ENCODE peak calls at places on chromosome 12, in seven cellular contexts. F is lower leg skin, B is IMR-90, R is astrocyte of the spinal cord, O is fibroblast of mammary gland, J is foreskin fibroblast, U is OCI-LY7. K is an unnamed sample.

GRCh38 chr12:14554281-14555008 is 13.2 kb downstream of the PLBD1 start:
- DNase-seq in F (peak), B (no peak), R (no peak), O (peak), J (no peak), U (no peak), K (no peak)

GRCh38 chr12:47870175-47870781 is 34.5 kb downstream of the VDR start:
- DNase-seq in F (no peak), B (no peak), R (no peak), O (peak), J (peak), U (peak), K (no peak)

GRCh38 chr12:13566286-13566685 is 369.8 kb downstream of the EMP1 start:
- DNase-seq in F (no peak), B (no peak), R (no peak), O (peak), J (no peak), U (no peak), K (peak)

GRCh38 chr12:128644664-128645296 is 179.0 kb downstream of the SLC15A4 start:
- DNase-seq in F (no peak), B (no peak), R (no peak), O (no peak), J (no peak), U (peak), K (no peak)

GRCh38 chr12:95177201-95177768 is 40.0 kb downstream of the FGD6 start:
- DNase-seq in F (no peak), B (no peak), R (no peak), O (no peak), J (no peak), U (no peak), K (no peak)

GRCh38 chr12:5716221-5716620 is 228.8 kb downstream of the ANO2 start:
- DNase-seq in F (no peak), B (peak), R (no peak), O (no peak), J (no peak), U (no peak), K (no peak)

GRCh38 chr12:55250944-55251343 is 6.5 kb downstream of the OR6C74 start:
- DNase-seq in F (no peak), B (no peak), R (no peak), O (no peak), J (no peak), U (no peak), K (no peak)

GRCh38 chr12:28611115-28611435 is 420.8 kb downstream of the CCDC91 start:
- DNase-seq in F (peak), B (peak), R (peak), O (peak), J (peak), U (no peak), K (peak)

GRCh38 chr12:613996-614726 is 49.1 kb downstream of the NINJ2 start:
- DNase-seq in F (no peak), B (no peak), R (peak), O (peak), J (no peak), U (peak), K (no peak)

GRCh38 chr12:88243886-88244491 is 101.9 kb downstream of the TMTC3 start:
- DNase-seq in F (no peak), B (no peak), R (no peak), O (peak), J (peak), U (no peak), K (no peak)

DNA sequence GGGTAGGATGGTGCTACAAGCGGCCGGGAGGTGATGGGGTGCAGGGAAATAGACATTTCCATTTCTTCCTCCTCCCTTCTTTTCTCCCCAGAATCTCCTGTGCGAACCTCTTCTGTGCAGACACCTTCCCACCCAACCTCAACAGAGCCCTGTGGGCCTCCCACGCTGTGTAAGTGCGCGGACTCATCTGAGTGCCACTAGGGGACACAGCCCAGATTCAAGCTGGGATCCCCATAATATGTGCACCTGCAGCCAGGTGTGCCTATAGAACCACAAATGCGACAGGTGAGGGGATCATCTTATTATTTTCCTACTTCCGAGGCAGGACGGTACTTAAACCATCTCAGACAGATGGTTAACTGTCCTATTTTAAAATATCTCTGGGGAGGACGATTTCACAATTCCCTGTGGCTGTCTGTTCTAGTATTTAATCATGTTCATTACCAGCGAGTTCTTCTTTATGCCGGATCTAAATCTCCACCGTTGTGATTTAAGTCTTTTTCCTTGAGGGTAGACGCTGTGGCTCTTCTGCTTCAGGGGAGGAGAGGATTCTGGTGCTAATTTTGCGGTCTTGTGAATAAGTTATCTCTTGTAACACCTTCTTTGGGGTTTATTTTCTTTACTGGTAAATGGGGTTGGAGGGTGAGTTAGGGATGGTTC is 17.2 kb upstream of the CACNA1C start:
- DNase-seq in F (no peak), B (no peak), R (no peak), O (no peak), J (no peak), U (no peak), K (no peak)
- H3K4me3 ChIP-seq in F (no peak), B (no peak), R (peak), O (peak), J (peak), U (peak), K (peak)

DNA sequence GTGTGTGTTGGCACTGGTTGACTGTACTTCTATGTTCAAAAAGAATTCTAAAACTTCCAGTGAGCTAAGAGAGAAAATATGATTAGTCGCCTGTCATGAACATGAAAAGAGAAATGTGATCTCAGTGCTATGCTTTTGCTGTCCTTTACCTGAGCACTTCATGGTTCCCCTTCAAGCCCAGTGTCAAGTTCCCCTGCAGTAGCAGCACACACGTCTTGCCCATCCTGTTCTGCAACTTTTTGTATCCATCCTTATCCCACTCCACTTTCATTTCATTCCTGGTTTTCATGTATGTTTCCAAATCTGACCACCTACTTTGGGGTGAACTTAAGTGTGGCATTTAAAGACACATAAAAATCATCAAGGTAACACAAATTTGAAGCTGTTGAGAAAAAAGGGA is 848.0 kb upstream of the USP15 start:
- DNase-seq in F (no peak), B (no peak), R (no peak), O (no peak), J (no peak), U (no peak), K (no peak)
- H3K4me3 ChIP-seq in F (no peak), B (no peak), R (no peak), O (no peak), J (no peak), U (no peak), K (no peak)

GRCh38 chr12:131077931-131078391 is 124.3 kb downstream of the ADGRD1 start:
- DNase-seq in F (no peak), B (no peak), R (no peak), O (no peak), J (no peak), U (no peak), K (no peak)
- H3K4me3 ChIP-seq in F (no peak), B (no peak), R (no peak), O (no peak), J (no peak), U (no peak), K (no peak)

DNA sequence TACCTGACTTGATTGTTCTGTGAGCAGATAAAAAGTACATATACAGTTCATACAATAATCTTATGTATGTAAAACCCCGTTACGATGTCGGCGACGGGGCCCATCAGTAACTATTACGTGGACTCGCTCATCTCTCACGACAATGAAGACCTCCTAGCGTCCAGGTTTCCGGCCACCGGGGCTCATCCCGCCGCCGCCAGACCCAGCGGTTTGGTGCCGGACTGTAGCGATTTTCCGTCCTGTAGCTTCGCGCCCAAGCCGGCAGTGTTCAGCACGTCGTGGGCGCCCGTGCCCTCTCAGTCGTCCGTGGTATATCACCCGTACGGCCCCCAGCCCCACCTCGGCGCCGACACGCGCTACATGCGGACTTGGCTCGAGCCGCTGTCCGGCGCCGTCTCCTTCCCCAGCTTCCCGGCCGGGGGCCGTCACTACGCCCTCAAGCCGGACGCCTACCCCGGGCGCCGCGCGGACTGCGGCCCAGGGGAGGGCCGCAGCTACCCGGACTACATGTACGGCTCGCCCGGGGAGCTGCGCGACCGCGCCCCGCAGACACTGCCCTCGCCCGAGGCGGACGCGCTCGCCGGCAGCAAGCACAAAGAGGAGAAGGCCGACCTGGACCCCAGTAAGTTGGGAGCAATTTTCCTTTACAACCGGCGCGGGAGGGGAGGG is at the start of gene HOXC9:
- DNase-seq in F (no peak), B (no peak), R (peak), O (no peak), J (no peak), U (no peak), K (no peak)
- H3K4me3 ChIP-seq in F (peak), B (peak), R (peak), O (peak), J (peak), U (no peak), K (peak)

GRCh38 chr12:6963741-6964446 is 6.6 kb downstream of the PHB2 start:
- DNase-seq in F (no peak), B (no peak), R (no peak), O (no peak), J (no peak), U (no peak), K (no peak)
- H3K4me3 ChIP-seq in F (peak), B (no peak), R (no peak), O (no peak), J (no peak), U (no peak), K (no peak)

K was measured in skeletal muscle cell.